ENCODE peak calls at places on chromosomes 12 and 14, in six cellular contexts. W is lower lobe of right lung, P is AG09319, H is Calu3, S is astrocyte, X is GM12865. I is an unnamed sample.

GRCh38 chr14:29035129-29035528 is 268.5 kb downstream of the FOXG1 start:
- DNase-seq in W (no peak), P (no peak), H (no peak), S (no peak), X (no peak), I (no peak)

GRCh38 chr12:95195122-95195521 is 22.1 kb downstream of the FGD6 start:
- DNase-seq in W (no peak), P (no peak), H (no peak), S (no peak), X (no peak), I (no peak)

GRCh38 chr14:61126083-61126962 is 145.3 kb downstream of the SLC38A6 start:
- DNase-seq in W (no peak), P (no peak), H (no peak), S (no peak), X (no peak), I (no peak)

GRCh38 chr12:44227601-44228000 is 391.7 kb downstream of the TMEM117 start:
- DNase-seq in W (no peak), P (no peak), H (no peak), S (no peak), X (no peak), I (no peak)

GRCh38 chr14:106879241-106879640 is 1352.9 kb downstream of the TMEM121 start:
- DNase-seq in W (peak), P (no peak), H (peak), S (no peak), X (peak), I (no peak)

GRCh38 chr14:30005114-30005698 is 77.6 kb upstream of the PRKD1 start:
- DNase-seq in W (no peak), P (peak), H (peak), S (peak), X (no peak), I (no peak)

GRCh38 chr14:95922080-95922479 is 45.4 kb downstream of the TUNAR start:
- DNase-seq in W (no peak), P (no peak), H (no peak), S (no peak), X (no peak), I (no peak)

GRCh38 chr14:36281309-36281708 is 39.1 kb downstream of the MBIP start:
- DNase-seq in W (no peak), P (no peak), H (no peak), S (no peak), X (no peak), I (no peak)

GRCh38 chr12:57058454-57058853 is 8.5 kb upstream of the MYO1A start:
- DNase-seq in W (no peak), P (no peak), H (no peak), S (no peak), X (peak), I (no peak)

GRCh38 chr12:5429741-5430557 is 2.0 kb upstream of the NTF3 start:
- DNase-seq in W (no peak), P (no peak), H (no peak), S (no peak), X (no peak), I (no peak)

GRCh38 chr12:24695657-24696329 is 253.1 kb downstream of the BCAT1 start:
- DNase-seq in W (no peak), P (no peak), H (no peak), S (peak), X (no peak), I (no peak)

GRCh38 chr12:97575792-97576191 is 113.2 kb downstream of the RMST start:
- DNase-seq in W (no peak), P (no peak), H (no peak), S (peak), X (no peak), I (no peak)

GRCh38 chr12:14773685-14774073 is 29.6 kb downstream of the WBP11 start:
- DNase-seq in W (peak), P (no peak), H (no peak), S (no peak), X (no peak), I (peak)

GRCh38 chr12:131684015-131684725 is 26.7 kb upstream of the SFSWAP start:
- DNase-seq in W (no peak), P (no peak), H (no peak), S (no peak), X (no peak), I (no peak)

GRCh38 chr12:56948881-56949280 is 8.5 kb downstream of the RDH16 start:
- DNase-seq in W (no peak), P (no peak), H (no peak), S (no peak), X (no peak), I (no peak)

GRCh38 chr12:12024958-12025682 is 45.6 kb upstream of the BCL2L14 start:
- DNase-seq in W (no peak), P (no peak), H (peak), S (no peak), X (peak), I (no peak)

GRCh38 chr12:113456199-113456598 is 15.5 kb downstream of the LHX5 start:
- DNase-seq in W (no peak), P (no peak), H (no peak), S (no peak), X (no peak), I (no peak)

GRCh38 chr14:63174760-63175191 is 29.5 kb upstream of the RHOJ start:
- DNase-seq in W (no peak), P (no peak), H (peak), S (peak), X (peak), I (peak)

GRCh38 chr12:109169262-109169661 is 52.9 kb downstream of the ACACB start:
- DNase-seq in W (no peak), P (no peak), H (no peak), S (no peak), X (no peak), I (no peak)

GRCh38 chr12:76037130-76038105 is 5.8 kb upstream of the PHLDA1 start:
- DNase-seq in W (no peak), P (peak), H (peak), S (peak), X (peak), I (peak)

GRCh38 chr14:104591506-104592291 is 12.1 kb downstream of the C14orf180 start:
- DNase-seq in W (no peak), P (no peak), H (no peak), S (no peak), X (no peak), I (no peak)

GRCh38 chr12:25806271-25806670 is 152.2 kb upstream of the RASSF8 start:
- DNase-seq in W (no peak), P (no peak), H (no peak), S (peak), X (peak), I (no peak)
- TF ChIP-seq CTCF in W (no peak), P (no peak), H (no peak), S (no peak), X (no peak), I (no peak)

DNA sequence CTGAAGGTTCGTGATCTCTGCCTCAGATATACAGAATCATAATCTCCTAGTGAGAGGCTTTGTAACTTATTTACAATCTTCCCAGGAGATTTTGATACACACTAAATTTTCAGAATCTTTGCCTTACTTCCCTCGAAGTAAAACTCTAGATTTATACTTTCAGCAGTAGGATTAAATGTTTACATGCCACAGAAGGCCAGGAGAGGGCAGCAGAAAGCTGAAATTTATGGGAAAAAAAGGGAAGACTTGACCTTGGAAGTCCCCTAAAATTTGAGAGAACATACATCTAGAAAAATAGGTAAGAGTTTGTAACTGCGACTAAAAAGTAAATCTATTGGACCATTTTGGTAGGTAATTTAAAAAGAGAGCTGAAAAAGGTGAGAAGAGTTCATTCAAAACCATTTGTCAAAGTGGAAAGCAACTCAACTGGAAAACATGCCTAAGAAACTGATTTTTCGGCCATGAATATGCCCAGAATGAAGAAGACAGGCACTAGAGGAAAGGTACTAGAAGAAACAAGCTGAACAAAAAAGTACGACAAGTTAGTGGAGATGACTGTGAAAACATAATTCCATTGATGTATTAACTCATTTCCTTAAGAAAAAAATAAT is 242.0 kb upstream of the MDGA2 start:
- DNase-seq in W (no peak), P (no peak), H (peak), S (peak), X (peak), I (peak)
- TF ChIP-seq CTCF in W (peak), P (no peak), H (peak), S (peak), X (peak), I (peak)

GRCh38 chr12:68367903-68368302 is 35.7 kb upstream of the MDM1 start:
- DNase-seq in W (no peak), P (no peak), H (no peak), S (no peak), X (peak), I (no peak)
- TF ChIP-seq CTCF in W (no peak), P (no peak), H (no peak), S (no peak), X (no peak), I (no peak)

DNA sequence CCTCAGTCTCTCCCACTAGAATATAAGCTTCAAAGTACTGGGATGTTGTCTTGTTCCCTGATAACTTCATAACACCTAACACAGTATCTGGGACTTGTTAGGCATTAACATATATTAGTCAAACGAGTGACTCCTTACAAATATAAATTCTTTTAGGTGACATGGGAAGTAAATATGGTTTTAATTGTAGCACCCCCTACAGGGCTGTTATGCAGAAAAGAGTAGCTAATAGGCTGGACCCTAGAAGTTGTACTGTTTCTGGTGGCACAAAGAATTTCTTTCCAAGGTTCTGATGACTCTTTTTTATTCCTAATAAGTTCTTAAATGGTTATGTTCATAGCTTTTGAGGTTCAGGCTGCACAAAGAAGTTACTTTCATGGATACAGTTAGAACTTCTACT is 29.8 kb downstream of the GPATCH2L start:
- DNase-seq in W (no peak), P (no peak), H (no peak), S (no peak), X (no peak), I (no peak)
- TF ChIP-seq CTCF in W (peak), P (peak), H (no peak), S (peak), X (peak), I (peak)

GRCh38 chr12:65100140-65100539 is 21.0 kb downstream of the WIF1 start:
- DNase-seq in W (no peak), P (no peak), H (peak), S (no peak), X (peak), I (no peak)
- TF ChIP-seq CTCF in W (no peak), P (no peak), H (peak), S (peak), X (peak), I (peak)

GRCh38 chr12:96400631-96401060 is 407 bp upstream of the CDK17 start:
- DNase-seq in W (no peak), P (no peak), H (no peak), S (no peak), X (no peak), I (no peak)

GRCh38 chr12:96401061-96401871 is 1.0 kb upstream of the CDK17 start:
- DNase-seq in W (no peak), P (no peak), H (peak), S (peak), X (peak), I (no peak)

GRCh38 chr12:96398422-96399080 is 1.7 kb downstream of the CDK17 start:
- DNase-seq in W (no peak), P (no peak), H (no peak), S (no peak), X (peak), I (no peak)

GRCh38 chr12:96399081-96399918 is 939 bp downstream of the CDK17 start:
- DNase-seq in W (peak), P (no peak), H (peak), S (peak), X (peak), I (peak)

GRCh38 chr12:96399919-96400630 is at the start of gene CDK17:
- DNase-seq in W (peak), P (peak), H (peak), S (peak), X (peak), I (peak)
- TF ChIP-seq CTCF in W (peak), P (peak), H (peak), S (peak), X (peak), I (peak)

DNA sequence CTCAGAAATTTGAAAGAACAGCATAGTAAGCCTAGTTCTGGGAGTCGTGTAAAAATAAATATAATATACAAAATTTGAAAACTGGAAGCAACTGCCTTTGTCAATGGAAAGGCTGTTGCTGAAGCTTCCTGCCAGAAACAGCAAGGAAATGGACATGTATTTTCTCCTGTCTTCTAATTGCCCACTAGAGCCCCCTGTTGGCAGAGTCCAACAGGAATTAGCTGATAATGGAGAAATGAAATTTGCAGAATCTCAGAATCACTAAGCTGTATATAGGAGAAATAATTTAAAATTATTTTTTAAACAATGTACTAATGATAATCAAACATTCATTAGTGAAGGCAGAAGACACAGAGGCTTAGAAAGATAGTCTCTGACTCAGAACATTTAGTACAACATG is 414.8 kb downstream of the SLC6A15 start:
- DNase-seq in W (no peak), P (no peak), H (no peak), S (no peak), X (peak), I (no peak)
- TF ChIP-seq CTCF in W (no peak), P (peak), H (no peak), S (no peak), X (peak), I (no peak)

DNA sequence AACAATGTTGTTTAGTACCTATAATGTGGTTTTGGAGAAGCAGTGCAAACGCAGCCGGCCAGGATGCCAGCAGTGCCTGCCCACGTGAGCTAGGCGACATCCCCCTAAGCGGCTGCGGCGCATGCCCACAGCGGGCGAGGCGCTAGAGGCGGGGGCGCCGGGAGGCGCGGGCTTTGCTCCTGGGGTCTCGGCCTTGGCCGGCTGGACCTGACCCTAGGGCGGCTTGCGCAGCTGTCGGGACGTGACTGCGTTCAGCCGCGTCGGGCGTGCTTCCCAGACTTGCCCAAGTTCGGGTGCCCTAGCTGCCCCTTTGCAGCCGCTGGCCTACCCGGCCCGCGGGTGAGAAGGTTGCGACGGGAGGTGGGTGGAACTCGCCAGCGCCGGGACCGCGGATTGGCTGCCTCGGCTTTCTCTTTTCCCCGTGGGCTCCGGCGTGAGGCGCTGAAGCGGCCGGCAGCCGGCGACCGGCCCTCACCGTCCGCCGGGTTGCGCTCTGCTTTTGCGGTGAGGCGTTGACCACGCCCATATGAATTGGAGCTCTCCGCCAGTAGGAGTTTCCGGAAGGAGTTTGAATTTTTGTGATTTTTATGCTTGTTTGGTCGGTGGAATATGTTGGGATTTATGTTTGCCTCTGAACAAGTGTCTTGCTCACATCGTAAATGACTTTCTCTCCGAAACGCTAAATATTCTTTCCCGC is at the start of gene TMEM19:
- DNase-seq in W (peak), P (peak), H (peak), S (peak), X (peak), I (peak)
- TF ChIP-seq CTCF in W (peak), P (peak), H (no peak), S (no peak), X (peak), I (no peak)

GRCh38 chr12:20367731-20368652 is at the start of gene PDE3A:
- DNase-seq in W (peak), P (no peak), H (peak), S (peak), X (no peak), I (peak)
- TF ChIP-seq CTCF in W (no peak), P (peak), H (no peak), S (no peak), X (no peak), I (peak)

I was measured in neural crest cell.